ENCODE peak calls at places on chromosomes 11 and 22, in eight cellular contexts. Q, T, X, S, R, I, N and U are unnamed samples.

GRCh38 chr11:31921066-31921465 is 109.9 kb upstream of the PAX6 start:
- DNase-seq in R (no peak), S (no peak), X (no peak), Q (no peak), N (no peak), T (no peak), I (no peak), U (no peak)

GRCh38 chr11:126084608-126084912 is 21.9 kb upstream of the CDON start:
- DNase-seq in Q (no peak), T (peak), X (no peak), N (no peak), S (no peak), R (no peak), I (no peak), U (no peak)

GRCh38 chr11:96013459-96014213 is 89.7 kb upstream of the MTMR2 start:
- DNase-seq in T (no peak), Q (no peak), S (peak), I (no peak), R (no peak), X (no peak), N (no peak), U (no peak)

GRCh38 chr11:68582416-68583046 is 101.8 kb upstream of the GAL start:
- DNase-seq in R (no peak), X (no peak), S (no peak), N (no peak), T (no peak), I (no peak), Q (no peak), U (no peak)

GRCh38 chr22:37179622-37180420 is 8.2 kb downstream of the C1QTNF6 start:
- DNase-seq in R (no peak), Q (no peak), I (no peak), X (no peak), N (no peak), T (peak), S (no peak), U (peak)

GRCh38 chr11:76184551-76184993 is 21.7 kb downstream of the WNT11 start:
- DNase-seq in N (no peak), Q (no peak), R (no peak), X (no peak), I (no peak), T (no peak), S (no peak), U (no peak)

GRCh38 chr11:106461148-106461547 is 383.7 kb downstream of the AASDHPPT start:
- DNase-seq in S (no peak), R (no peak), I (no peak), X (no peak), N (no peak), T (no peak), Q (no peak), U (no peak)

GRCh38 chr22:33476716-33477115 is 418.5 kb upstream of the SYN3 start:
- DNase-seq in I (no peak), S (no peak), Q (no peak), N (no peak), X (no peak), R (peak), T (no peak), U (no peak)

GRCh38 chr11:67458266-67458665 is 3.1 kb downstream of the CABP4 start:
- DNase-seq in S (no peak), I (no peak), R (no peak), X (no peak), N (no peak), Q (no peak), T (no peak), U (no peak)

GRCh38 chr11:134038897-134039470 is 29.9 kb upstream of the JAM3 start:
- DNase-seq in Q (no peak), N (no peak), S (no peak), X (no peak), R (no peak), T (no peak), I (no peak), U (no peak)

GRCh38 chr22:37501610-37502341 is 15.6 kb upstream of the MFNG start:
- DNase-seq in I (peak), N (no peak), X (peak), T (peak), S (no peak), R (peak), Q (peak), U (no peak)

GRCh38 chr11:12777208-12777874 is 103.1 kb downstream of the TEAD1 start:
- DNase-seq in I (no peak), N (no peak), T (no peak), X (no peak), Q (no peak), S (no peak), R (no peak), U (no peak)

GRCh38 chr11:68036717-68037239 is 2.0 kb upstream of the TCIRG1 start:
- DNase-seq in S (no peak), X (peak), T (peak), Q (peak), N (no peak), R (peak), I (no peak), U (peak)

GRCh38 chr11:38392176-38392575 is 1794.1 kb upstream of the RAG2 start:
- DNase-seq in S (no peak), Q (no peak), I (no peak), X (no peak), T (no peak), N (peak), R (no peak), U (no peak)

GRCh38 chr11:66470015-66470414 is 3.3 kb downstream of the PELI3 start:
- DNase-seq in R (no peak), Q (no peak), I (no peak), S (no peak), X (no peak), T (no peak), N (no peak), U (no peak)

GRCh38 chr11:112219476-112220232 is 6.6 kb upstream of the PTS start:
- DNase-seq in I (peak), X (no peak), Q (no peak), S (peak), R (peak), N (peak), T (no peak), U (no peak)

GRCh38 chr11:100753562-100753961 is 66.5 kb downstream of the ARHGAP42 start:
- DNase-seq in T (no peak), Q (no peak), I (no peak), N (no peak), X (no peak), S (no peak), R (no peak), U (no peak)

GRCh38 chr11:19433791-19434190 is 193.0 kb upstream of the E2F8 start:
- DNase-seq in T (no peak), Q (no peak), S (no peak), I (no peak), R (no peak), N (no peak), X (no peak), U (no peak)

GRCh38 chr11:26948881-26949280 is 45.0 kb upstream of the FIBIN start:
- DNase-seq in X (no peak), N (peak), R (no peak), S (no peak), Q (no peak), I (no peak), T (no peak), U (no peak)

GRCh38 chr11:77322506-77322905 is 21.0 kb upstream of the GDPD4 start:
- DNase-seq in X (no peak), T (no peak), S (no peak), R (peak), N (no peak), I (no peak), Q (no peak), U (no peak)

GRCh38 chr11:131503017-131503416 is 132.6 kb downstream of the NTM start:
- DNase-seq in R (no peak), Q (no peak), X (no peak), N (no peak), S (no peak), I (no peak), T (no peak), U (no peak)

GRCh38 chr11:108788565-108789199 is 123.8 kb downstream of the DDX10 start:
- DNase-seq in S (no peak), N (peak), T (no peak), Q (no peak), I (no peak), X (no peak), R (peak), U (no peak)

GRCh38 chr11:57360991-57361390 is 20.0 kb downstream of the PRG3 start:
- DNase-seq in X (no peak), Q (no peak), N (no peak), R (no peak), T (no peak), I (no peak), S (no peak), U (no peak)

GRCh38 chr11:57324154-57324885 is 432 bp downstream of the TNKS1BP1 start:
- DNase-seq in S (no peak), X (peak), N (no peak), Q (no peak), R (peak), I (no peak), T (peak), U (no peak)

GRCh38 chr22:35198738-35199137 is 58.6 kb upstream of the HMGXB4 start:
- DNase-seq in I (no peak), S (no peak), N (no peak), X (no peak), Q (no peak), T (no peak), R (no peak), U (no peak)

GRCh38 chr11:49995559-49995958 is 13.2 kb upstream of the OR4C12 start:
- DNase-seq in Q (no peak), R (peak), S (no peak), T (no peak), I (peak), X (no peak), N (peak), U (no peak)

GRCh38 chr11:133966924-133967598 is 10.3 kb upstream of the IGSF9B start:
- DNase-seq in T (no peak), Q (no peak), X (peak), S (peak), R (peak), N (no peak), I (no peak), U (no peak)

GRCh38 chr11:8011981-8012444 is 24.9 kb downstream of the EIF3F start:
- DNase-seq in X (no peak), I (no peak), N (peak), S (no peak), R (no peak), T (no peak), Q (no peak), U (no peak)

GRCh38 chr11:80186687-80187086 is 745.9 kb upstream of the TENM4 start:
- DNase-seq in I (no peak), X (no peak), N (peak), T (no peak), Q (no peak), R (no peak), S (no peak), U (no peak)

GRCh38 chr11:1087961-1088926 is 13.6 kb downstream of the MUC2 start:
- DNase-seq in S (no peak), X (no peak), R (no peak), T (peak), I (no peak), Q (no peak), N (no peak), U (peak)

GRCh38 chr22:31680764-31681624 is 19.0 kb upstream of the PISD start:
- DNase-seq in Q (no peak), N (peak), I (no peak), S (no peak), R (peak), T (no peak), X (no peak), U (no peak)

GRCh38 chr11:20097319-20098221 is 62.7 kb downstream of the DBX1 start:
- DNase-seq in N (peak), X (no peak), I (no peak), T (no peak), S (no peak), R (no peak), Q (peak), U (no peak)

GRCh38 chr11:72395993-72396392 is 38.3 kb downstream of the CLPB start:
- DNase-seq in R (no peak), S (no peak), T (no peak), Q (no peak), N (no peak), X (no peak), I (no peak), U (no peak)

GRCh38 chr22:38175206-38176118 is 6.2 kb downstream of the PLA2G6 start:
- DNase-seq in Q (no peak), T (no peak), N (no peak), S (no peak), X (no peak), R (no peak), I (no peak), U (no peak)

GRCh38 chr11:17741487-17741886 is 6.9 kb downstream of the KCNC1 start:
- DNase-seq in R (no peak), T (no peak), S (no peak), I (no peak), Q (no peak), N (no peak), X (no peak), U (no peak)

GRCh38 chr11:26227311-26227710 is 104.6 kb upstream of the ANO3 start:
- DNase-seq in R (no peak), Q (no peak), N (peak), T (no peak), I (no peak), S (no peak), X (no peak), U (no peak)

GRCh38 chr11:14969922-14970323 is 2.2 kb downstream of the CALCA start:
- DNase-seq in X (peak), R (peak), N (peak), I (no peak), S (peak), Q (no peak), T (no peak), U (no peak)
- TF ChIP-seq CTCF in X (no peak), R (no peak), N (peak), I (no peak), S (peak), Q (no peak), T (peak), U (peak)

GRCh38 chr11:122652495-122652894 is 3.0 kb upstream of the UBASH3B start:
- DNase-seq in N (no peak), S (no peak), Q (no peak), R (no peak), X (no peak), I (no peak), T (no peak), U (no peak)

GRCh38 chr11:122655527-122656072 is at the start of gene UBASH3B:
- DNase-seq in Q (peak), X (peak), I (peak), R (peak), S (peak), T (peak), N (peak), U (peak)

GRCh38 chr11:122656631-122657101 is 1.1 kb downstream of the UBASH3B start:
- DNase-seq in T (peak), N (peak), X (peak), Q (peak), I (peak), S (peak), R (peak), U (no peak)

GRCh38 chr11:122656073-122656630 is 630 bp downstream of the UBASH3B start:
- DNase-seq in S (peak), X (peak), N (peak), Q (peak), I (peak), T (peak), R (peak), U (no peak)

GRCh38 chr11:122653911-122654310 is 1.6 kb upstream of the UBASH3B start:
- DNase-seq in S (no peak), Q (no peak), R (no peak), N (peak), I (no peak), X (no peak), T (no peak), U (no peak)
- TF ChIP-seq CTCF in S (no peak), Q (no peak), R (no peak), N (no peak), I (no peak), X (no peak), T (no peak), U (no peak)

DNA sequence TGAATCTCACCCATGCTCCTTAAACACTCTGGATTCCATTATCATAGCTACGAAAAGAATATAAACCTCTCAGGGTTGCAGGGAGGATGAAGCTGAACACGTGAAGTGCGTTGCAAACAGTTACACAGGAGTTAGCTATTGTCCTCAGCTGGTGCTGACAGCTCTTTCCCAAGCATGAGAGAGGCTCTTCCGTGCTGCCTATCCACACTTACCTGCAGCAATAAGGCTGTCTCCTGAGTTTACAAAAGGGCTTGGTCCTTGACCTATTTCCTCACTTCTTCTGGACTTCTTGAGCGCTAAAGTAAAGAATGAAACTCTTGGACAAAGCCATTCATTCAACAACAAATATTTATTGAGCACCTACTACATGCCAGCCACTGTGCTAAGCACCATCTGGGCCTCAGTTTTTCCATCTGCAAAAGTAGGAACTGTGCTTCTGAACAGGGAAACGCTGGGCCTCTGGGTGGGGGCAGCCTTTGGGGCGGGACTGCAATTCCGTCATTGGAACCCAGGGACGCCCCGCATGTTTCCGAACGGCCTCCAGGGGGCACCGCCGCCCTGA is 749 bp upstream of the ARL2 start:
- DNase-seq in I (peak), Q (peak), X (peak), N (peak), T (peak), R (peak), S (peak), U (peak)
- TF ChIP-seq CTCF in I (peak), Q (peak), X (peak), N (peak), T (peak), R (peak), S (no peak), U (no peak)

GRCh38 chr11:10032991-10033390 is 261.0 kb downstream of the SBF2 start:
- DNase-seq in S (no peak), N (peak), R (no peak), X (no peak), T (no peak), I (no peak), Q (no peak), U (no peak)
- TF ChIP-seq CTCF in S (no peak), N (no peak), R (no peak), X (no peak), T (no peak), I (no peak), Q (no peak), U (no peak)

DNA sequence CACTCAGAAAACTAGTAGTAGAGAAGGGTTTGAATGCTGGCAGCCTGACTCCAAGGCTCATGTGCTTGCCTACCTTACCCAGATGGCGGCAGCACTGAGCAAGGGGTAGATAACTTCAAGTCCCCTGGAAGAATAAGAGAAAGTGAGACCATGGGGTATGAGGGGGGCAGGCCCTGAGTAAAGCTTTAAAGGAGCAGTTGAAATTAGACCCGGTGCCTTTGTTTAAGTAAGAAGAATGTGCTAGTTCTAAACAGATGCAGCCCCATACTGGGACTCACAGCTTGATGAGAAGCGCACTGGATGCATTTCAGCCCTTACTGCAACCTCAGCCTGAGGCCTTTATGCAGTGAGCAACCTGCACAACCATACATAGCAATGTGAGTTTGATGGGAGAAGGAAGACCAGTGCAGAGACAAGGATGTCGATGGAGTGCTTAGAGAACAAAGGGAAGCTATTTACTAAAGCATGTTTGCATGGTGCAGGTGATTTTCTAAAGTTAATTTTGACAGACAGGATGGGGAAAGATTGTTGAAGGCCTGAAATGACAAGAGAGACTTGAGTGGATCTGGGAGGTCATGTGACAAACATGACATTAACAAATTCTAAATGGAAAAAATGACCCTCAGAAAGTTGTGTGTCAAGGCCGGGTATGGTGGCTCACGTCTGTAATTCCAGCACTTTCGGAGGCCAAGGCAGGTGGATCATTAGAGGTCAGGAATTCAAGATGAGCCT is 27.1 kb upstream of the TMA7B start:
- DNase-seq in Q (no peak), X (peak), R (peak), N (peak), I (no peak), S (peak), T (no peak), U (no peak)
- TF ChIP-seq CTCF in Q (no peak), X (peak), R (no peak), N (peak), I (no peak), S (peak), T (peak), U (peak)

GRCh38 chr11:92461478-92461877 is 236.9 kb downstream of the FAT3 start:
- DNase-seq in S (no peak), Q (no peak), N (no peak), I (no peak), X (no peak), R (no peak), T (no peak), U (no peak)
- TF ChIP-seq CTCF in S (no peak), Q (no peak), N (no peak), I (no peak), X (no peak), R (no peak), T (no peak), U (no peak)

DNA sequence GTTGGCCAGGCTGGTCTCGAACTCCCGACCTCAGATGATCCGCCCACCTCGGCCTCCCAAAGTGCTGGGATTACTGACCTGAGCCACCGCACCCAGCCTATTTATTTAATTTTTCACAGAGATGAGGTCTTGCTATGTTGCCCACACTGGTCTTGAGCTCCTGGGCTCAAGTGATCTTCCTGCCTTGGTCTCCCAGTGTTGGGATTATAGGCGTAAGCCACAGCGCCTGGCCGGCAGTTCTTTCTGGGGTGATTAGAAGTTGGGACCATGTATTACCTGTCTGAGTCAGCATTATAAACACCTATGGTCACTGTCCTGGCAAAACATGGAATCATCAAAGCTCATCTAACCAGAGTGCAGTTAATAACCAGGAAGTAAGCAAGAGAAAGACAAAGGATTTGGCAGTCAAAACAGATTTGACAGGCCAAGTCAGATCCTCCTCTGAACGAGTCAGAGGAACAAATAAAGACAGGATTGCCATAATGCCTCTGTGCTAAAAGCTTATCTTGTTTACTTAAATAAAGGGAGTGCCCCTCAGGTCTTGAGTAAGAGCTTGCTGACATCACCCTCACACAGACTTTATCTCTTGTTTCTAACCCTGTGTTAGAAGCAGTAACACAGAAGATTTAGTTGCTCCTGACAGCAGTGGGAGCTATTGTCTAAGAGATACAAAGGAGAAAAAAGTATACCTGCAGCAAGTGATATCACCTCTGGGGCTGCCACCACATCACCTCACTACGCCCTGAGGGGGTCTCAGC is 3.7 kb downstream of the SERPIND1 start:
- DNase-seq in X (no peak), Q (no peak), N (peak), I (no peak), S (no peak), R (peak), T (no peak), U (no peak)
- TF ChIP-seq CTCF in X (no peak), Q (no peak), N (peak), I (no peak), S (no peak), R (no peak), T (no peak), U (no peak)